ENCODE peak calls at places on chromosomes 13 and 19, in nine cellular contexts. W is activated CD4-positive, alpha-beta T cell treated with anti-CD3 and anti-CD28 coated beads, Interleukin-2, amount 10 ng/mL, durations not matched to agents 7 days and 5 days; E is left colon; D is GM04504; L is SW480; M is WTC11; S is small intestine; A is endothelial cell; R is T-helper 17 cell. N is an unnamed sample.

GRCh38 chr13:27403252-27403678 is 21.2 kb upstream of the GTF3A start:
- DNase-seq in W (no peak), E (no peak), D (peak; percentile 69), L (peak; percentile 61), M (no peak), S (no peak), A (no peak), R (no peak), N (peak; percentile 51)

GRCh38 chr13:109213714-109214113 is 572.7 kb downstream of the IRS2 start:
- DNase-seq in W (no peak), E (no peak), D (no peak), L (no peak), M (no peak), S (no peak), A (no peak), R (no peak), N (no peak)

GRCh38 chr19:33329727-33330126 is 27.4 kb upstream of the CEBPA start:
- DNase-seq in W (no peak), E (no peak), D (no peak), L (no peak), M (no peak), S (no peak), A (no peak), R (no peak), N (no peak)

GRCh38 chr19:38890686-38891085 is 8.7 kb downstream of the SIRT2 start:
- DNase-seq in W (no peak), E (no peak), D (no peak), L (no peak), M (no peak), S (no peak), A (no peak), R (no peak), N (no peak)

GRCh38 chr13:100796463-100796862 is 121.9 kb upstream of the TMTC4 start:
- DNase-seq in W (no peak), E (no peak), D (no peak), L (no peak), M (no peak), S (no peak), A (no peak), R (no peak), N (peak; percentile 4)

GRCh38 chr19:13842294-13843103 is 34.4 kb upstream of the NANOS3 start:
- DNase-seq in W (peak; percentile 70), E (peak; percentile 85), D (no peak), L (peak; percentile 67), M (peak; percentile 59), S (peak; percentile 51), A (peak; percentile 74), R (peak; percentile 78), N (peak; percentile 77)

GRCh38 chr13:113904411-113904810 is 40.5 kb upstream of the GAS6 start:
- DNase-seq in W (no peak), E (no peak), D (no peak), L (peak; percentile 21), M (peak; percentile 66), S (peak; percentile 91), A (peak; percentile 41), R (no peak), N (peak; percentile 64)

GRCh38 chr13:43185206-43185605 is 161.8 kb downstream of the DNAJC15 start:
- DNase-seq in W (no peak), E (no peak), D (no peak), L (no peak), M (no peak), S (no peak), A (no peak), R (no peak), N (no peak)

GRCh38 chr19:49155005-49155826 is at the start of gene HRC:
- DNase-seq in W (no peak), E (no peak), D (no peak), L (no peak), M (no peak), S (no peak), A (no peak), R (no peak), N (no peak)

GRCh38 chr13:76600086-76600485 is 286.1 kb downstream of the KCTD12 start:
- DNase-seq in W (no peak), E (no peak), D (no peak), L (no peak), M (no peak), S (no peak), A (no peak), R (no peak), N (peak; percentile 1)

GRCh38 chr13:113586661-113587479 is 2.3 kb downstream of the TFDP1 start:
- DNase-seq in W (peak; percentile 48), E (no peak), D (no peak), L (no peak), M (no peak), S (no peak), A (no peak), R (peak; percentile 5), N (no peak)

GRCh38 chr13:91922969-91923592 is 524.7 kb downstream of the GPC5 start:
- DNase-seq in W (no peak), E (no peak), D (no peak), L (no peak), M (no peak), S (no peak), A (no peak), R (no peak), N (peak; percentile 3)

GRCh38 chr13:62293081-62293480 is 877.4 kb upstream of the PCDH20 start:
- DNase-seq in W (no peak), E (no peak), D (no peak), L (no peak), M (no peak), S (no peak), A (no peak), R (no peak), N (no peak)

GRCh38 chr13:112056284-112056727 is 10.6 kb upstream of the SOX1 start:
- DNase-seq in W (no peak), E (no peak), D (no peak), L (no peak), M (peak; percentile 71), S (no peak), A (no peak), R (no peak), N (no peak)

GRCh38 chr13:97028441-97029299 is 34.4 kb upstream of the OXGR1 start:
- DNase-seq in W (peak; percentile 47), E (no peak), D (no peak), L (peak; percentile 33), M (peak; percentile 58), S (peak; percentile 63), A (peak; percentile 81), R (peak; percentile 13), N (peak; percentile 57)

GRCh38 chr19:41219924-41220567 is 1.0 kb downstream of the AXL start:
- DNase-seq in W (no peak), E (no peak), D (no peak), L (no peak), M (no peak), S (no peak), A (no peak), R (no peak), N (no peak)

GRCh38 chr13:20254076-20254475 is 22.0 kb upstream of the GJB6 start:
- DNase-seq in W (no peak), E (no peak), D (no peak), L (peak; percentile 29), M (no peak), S (no peak), A (no peak), R (no peak), N (no peak)

GRCh38 chr13:65417953-65418352 is 1812.2 kb downstream of the PCDH9 start:
- DNase-seq in W (no peak), E (no peak), D (no peak), L (no peak), M (no peak), S (no peak), A (no peak), R (no peak), N (no peak)

GRCh38 chr19:45115809-45116615 is 23.0 kb downstream of the PPP1R37 start:
- DNase-seq in W (no peak), E (no peak), D (no peak), L (no peak), M (no peak), S (no peak), A (no peak), R (no peak), N (no peak)

GRCh38 chr13:36858285-36858684 is 39.3 kb downstream of the RFXAP start:
- DNase-seq in W (no peak), E (no peak), D (peak; percentile 26), L (peak; percentile 70), M (no peak), S (peak; percentile 54), A (peak; percentile 14), R (no peak), N (peak; percentile 85)

GRCh38 chr19:33032218-33032781 is 32.4 kb downstream of the RHPN2 start:
- DNase-seq in W (no peak), E (peak; percentile 64), D (no peak), L (peak; percentile 74), M (no peak), S (peak; percentile 90), A (no peak), R (no peak), N (no peak)

GRCh38 chr19:33482486-33482885 is 39.1 kb downstream of the PEPD start:
- DNase-seq in W (no peak), E (no peak), D (no peak), L (no peak), M (no peak), S (no peak), A (no peak), R (no peak), N (no peak)

GRCh38 chr19:45767410-45767880 is 1.6 kb downstream of the SIX5 start:
- DNase-seq in W (no peak), E (peak; percentile 81), D (peak; percentile 73), L (peak; percentile 87), M (peak; percentile 69), S (peak; percentile 32), A (peak; percentile 56), R (no peak), N (peak; percentile 75)

GRCh38 chr13:110012102-110012739 is 225.8 kb upstream of the IRS2 start:
- DNase-seq in W (no peak), E (no peak), D (peak; percentile 66), L (peak; percentile 99), M (no peak), S (no peak), A (no peak), R (no peak), N (peak; percentile 34)

GRCh38 chr13:34748078-34748477 is 194.0 kb upstream of the NBEA start:
- DNase-seq in W (no peak), E (peak; percentile 36), D (peak; percentile 48), L (no peak), M (no peak), S (peak; percentile 35), A (no peak), R (no peak), N (peak; percentile 74)

GRCh38 chr13:46094478-46094877 is 10.4 kb downstream of the CPB2 start:
- DNase-seq in W (no peak), E (no peak), D (no peak), L (no peak), M (no peak), S (no peak), A (no peak), R (no peak), N (no peak)